ENCODE peak calls at places on chromosomes 5 and 9, in ten cellular contexts. One of them, this sample, is unnamed.

GRCh38 chr5:171387970-171388815 is 544 bp downstream of the NPM1 start:
- DNase-seq in cardiac fibroblast: peak
- DNase-seq in coronary artery: peak
- DNase-seq in choroid plexus epithelial cell: peak
- DNase-seq in AG09309: peak
- DNase-seq in AG04450: peak
- DNase-seq in HCT116: no peak
- DNase-seq in A549: peak
- DNase-seq in cardiac muscle cell: peak
- DNase-seq in endothelial cell of umbilical vein: peak
- DNase-seq in this sample: peak

GRCh38 chr9:128108784-128109709 is 18.5 kb downstream of the PTGES2 start:
- DNase-seq in cardiac fibroblast: no peak
- DNase-seq in coronary artery: no peak
- DNase-seq in choroid plexus epithelial cell: no peak
- DNase-seq in AG09309: no peak
- DNase-seq in AG04450: no peak
- DNase-seq in HCT116: no peak
- DNase-seq in A549: no peak
- DNase-seq in cardiac muscle cell: no peak
- DNase-seq in endothelial cell of umbilical vein: no peak
- DNase-seq in this sample: no peak

GRCh38 chr5:5584751-5585150 is 162.3 kb downstream of the ICE1 start:
- DNase-seq in cardiac fibroblast: no peak
- DNase-seq in coronary artery: no peak
- DNase-seq in choroid plexus epithelial cell: no peak
- DNase-seq in AG09309: no peak
- DNase-seq in AG04450: no peak
- DNase-seq in HCT116: no peak
- DNase-seq in A549: no peak
- DNase-seq in cardiac muscle cell: no peak
- DNase-seq in endothelial cell of umbilical vein: no peak
- DNase-seq in this sample: no peak

GRCh38 chr9:96554326-96554725 is 65.3 kb downstream of the CDC14B start:
- DNase-seq in cardiac fibroblast: peak
- DNase-seq in coronary artery: no peak
- DNase-seq in choroid plexus epithelial cell: peak
- DNase-seq in AG09309: no peak
- DNase-seq in AG04450: no peak
- DNase-seq in HCT116: no peak
- DNase-seq in A549: no peak
- DNase-seq in cardiac muscle cell: no peak
- DNase-seq in endothelial cell of umbilical vein: no peak
- DNase-seq in this sample: no peak

GRCh38 chr9:91334053-91334452 is 27.7 kb downstream of the AUH start:
- DNase-seq in cardiac fibroblast: no peak
- DNase-seq in coronary artery: no peak
- DNase-seq in choroid plexus epithelial cell: peak
- DNase-seq in AG09309: no peak
- DNase-seq in AG04450: no peak
- DNase-seq in HCT116: no peak
- DNase-seq in A549: no peak
- DNase-seq in cardiac muscle cell: no peak
- DNase-seq in endothelial cell of umbilical vein: no peak
- DNase-seq in this sample: no peak

GRCh38 chr9:105883847-105884246 is 189.5 kb downstream of the TMEM38B start:
- DNase-seq in cardiac fibroblast: no peak
- DNase-seq in coronary artery: no peak
- DNase-seq in choroid plexus epithelial cell: no peak
- DNase-seq in AG09309: no peak
- DNase-seq in AG04450: no peak
- DNase-seq in HCT116: no peak
- DNase-seq in A549: no peak
- DNase-seq in cardiac muscle cell: no peak
- DNase-seq in endothelial cell of umbilical vein: no peak
- DNase-seq in this sample: no peak

GRCh38 chr5:133869675-133869978 is 98.8 kb downstream of the C5orf15 start:
- DNase-seq in cardiac fibroblast: no peak
- DNase-seq in coronary artery: no peak
- DNase-seq in choroid plexus epithelial cell: no peak
- DNase-seq in AG09309: no peak
- DNase-seq in AG04450: no peak
- DNase-seq in HCT116: no peak
- DNase-seq in A549: no peak
- DNase-seq in cardiac muscle cell: no peak
- DNase-seq in endothelial cell of umbilical vein: no peak
- DNase-seq in this sample: no peak

GRCh38 chr9:94139672-94140417 is 55.6 kb downstream of the PTPDC1 start:
- DNase-seq in cardiac fibroblast: peak
- DNase-seq in coronary artery: peak
- DNase-seq in choroid plexus epithelial cell: peak
- DNase-seq in AG09309: peak
- DNase-seq in AG04450: peak
- DNase-seq in HCT116: peak
- DNase-seq in A549: peak
- DNase-seq in cardiac muscle cell: no peak
- DNase-seq in endothelial cell of umbilical vein: peak
- DNase-seq in this sample: peak

DNA sequence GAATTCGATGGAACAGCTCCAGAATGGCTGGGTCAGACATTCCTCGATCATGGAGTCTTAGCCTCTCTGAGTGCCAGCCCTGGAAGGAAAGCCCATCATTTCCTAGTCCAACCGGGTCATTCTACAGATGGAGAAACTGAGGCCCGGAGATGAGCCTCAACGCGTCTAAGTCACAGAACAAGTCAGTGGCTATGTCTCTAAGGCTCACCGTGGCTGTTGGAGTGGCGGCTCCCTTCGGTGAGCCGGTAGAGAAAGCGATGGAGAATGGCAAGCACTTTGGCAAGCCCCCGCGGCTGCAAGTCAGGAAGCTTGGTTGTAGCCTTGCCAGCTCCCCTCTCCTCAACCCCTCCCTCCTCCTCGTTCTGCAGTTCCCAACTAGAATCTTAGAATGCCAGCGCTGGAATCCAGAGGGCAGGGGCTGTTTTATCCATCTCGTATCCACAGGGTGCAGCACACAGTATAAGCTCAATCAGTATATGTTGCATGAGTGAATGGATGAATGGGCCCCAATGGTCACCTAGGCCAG is 428 bp upstream of the ARSI start:
- DNase-seq in cardiac fibroblast: peak
- DNase-seq in coronary artery: no peak
- DNase-seq in choroid plexus epithelial cell: no peak
- DNase-seq in AG09309: no peak
- DNase-seq in AG04450: no peak
- DNase-seq in HCT116: no peak
- DNase-seq in A549: no peak
- DNase-seq in cardiac muscle cell: no peak
- DNase-seq in endothelial cell of umbilical vein: no peak
- DNase-seq in this sample: no peak
- H3K4me3 ChIP-seq in cardiac fibroblast: no peak
- H3K4me3 ChIP-seq in coronary artery: peak
- H3K4me3 ChIP-seq in choroid plexus epithelial cell: peak
- H3K4me3 ChIP-seq in AG09309: no peak
- H3K4me3 ChIP-seq in AG04450: peak
- H3K4me3 ChIP-seq in HCT116: no peak
- H3K4me3 ChIP-seq in A549: peak
- H3K4me3 ChIP-seq in cardiac muscle cell: no peak
- H3K4me3 ChIP-seq in endothelial cell of umbilical vein: no peak
- H3K4me3 ChIP-seq in this sample: no peak

GRCh38 chr9:136645343-136645902 is 17.3 kb upstream of the EGFL7 start:
- DNase-seq in cardiac fibroblast: no peak
- DNase-seq in coronary artery: no peak
- DNase-seq in choroid plexus epithelial cell: no peak
- DNase-seq in AG09309: no peak
- DNase-seq in AG04450: no peak
- DNase-seq in HCT116: no peak
- DNase-seq in A549: no peak
- DNase-seq in cardiac muscle cell: no peak
- DNase-seq in endothelial cell of umbilical vein: no peak
- DNase-seq in this sample: no peak

GRCh38 chr9:136643596-136644342 is 18.9 kb upstream of the EGFL7 start:
- DNase-seq in cardiac fibroblast: no peak
- DNase-seq in coronary artery: no peak
- DNase-seq in choroid plexus epithelial cell: no peak
- DNase-seq in AG09309: no peak
- DNase-seq in AG04450: no peak
- DNase-seq in HCT116: no peak
- DNase-seq in A549: no peak
- DNase-seq in cardiac muscle cell: no peak
- DNase-seq in endothelial cell of umbilical vein: peak
- DNase-seq in this sample: no peak

GRCh38 chr9:136644343-136644592 is 18.4 kb upstream of the EGFL7 start:
- DNase-seq in cardiac fibroblast: peak
- DNase-seq in coronary artery: peak
- DNase-seq in choroid plexus epithelial cell: no peak
- DNase-seq in AG09309: no peak
- DNase-seq in AG04450: no peak
- DNase-seq in HCT116: no peak
- DNase-seq in A549: peak
- DNase-seq in cardiac muscle cell: no peak
- DNase-seq in endothelial cell of umbilical vein: peak
- DNase-seq in this sample: peak

GRCh38 chr9:136645903-136646754 is 16.6 kb upstream of the EGFL7 start:
- DNase-seq in cardiac fibroblast: peak
- DNase-seq in coronary artery: no peak
- DNase-seq in choroid plexus epithelial cell: peak
- DNase-seq in AG09309: no peak
- DNase-seq in AG04450: no peak
- DNase-seq in HCT116: no peak
- DNase-seq in A549: no peak
- DNase-seq in cardiac muscle cell: no peak
- DNase-seq in endothelial cell of umbilical vein: peak
- DNase-seq in this sample: no peak

DNA sequence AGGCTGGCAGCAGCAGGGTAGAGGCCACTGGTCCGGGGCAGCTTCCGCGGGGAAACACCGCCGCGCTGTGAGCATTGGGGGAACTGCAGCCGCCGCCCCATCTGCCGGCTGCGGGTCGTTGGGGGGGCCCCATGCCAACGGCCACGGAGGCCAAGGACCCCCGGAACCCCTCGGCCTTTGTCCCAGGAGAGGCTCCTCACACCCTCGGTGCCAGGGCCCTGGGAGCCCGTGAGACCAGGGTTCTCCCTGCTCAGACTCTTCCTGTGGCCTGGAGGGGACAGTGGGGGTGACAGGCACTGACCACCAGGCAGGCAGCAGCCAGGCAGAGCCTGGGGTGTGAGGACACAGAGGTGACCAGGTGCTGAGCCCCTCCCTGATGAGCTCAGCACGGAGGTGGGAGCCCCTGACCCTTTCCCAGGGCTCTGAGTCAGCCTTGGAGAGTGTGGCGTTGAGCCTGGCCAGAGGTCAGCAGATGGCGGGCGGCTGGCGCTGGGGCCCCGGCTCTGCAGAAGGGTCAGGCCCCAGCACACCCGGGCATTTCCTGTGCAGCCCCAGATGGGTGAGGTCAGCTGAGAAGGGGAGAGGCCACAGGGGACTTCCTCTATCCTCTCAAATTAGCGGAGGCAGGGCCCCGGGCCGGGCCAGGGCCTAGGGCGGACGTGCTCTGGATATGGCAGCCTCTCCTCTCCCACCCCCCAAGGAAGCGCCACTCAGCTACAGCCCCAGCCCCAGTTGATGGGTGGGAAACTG is 17.9 kb upstream of the EGFL7 start:
- DNase-seq in cardiac fibroblast: peak
- DNase-seq in coronary artery: no peak
- DNase-seq in choroid plexus epithelial cell: peak
- DNase-seq in AG09309: no peak
- DNase-seq in AG04450: no peak
- DNase-seq in HCT116: peak
- DNase-seq in A549: no peak
- DNase-seq in cardiac muscle cell: peak
- DNase-seq in endothelial cell of umbilical vein: peak
- DNase-seq in this sample: peak
- H3K4me3 ChIP-seq in cardiac fibroblast: no peak
- H3K4me3 ChIP-seq in coronary artery: peak
- H3K4me3 ChIP-seq in choroid plexus epithelial cell: no peak
- H3K4me3 ChIP-seq in AG09309: no peak
- H3K4me3 ChIP-seq in AG04450: no peak
- H3K4me3 ChIP-seq in HCT116: no peak
- H3K4me3 ChIP-seq in A549: peak
- H3K4me3 ChIP-seq in cardiac muscle cell: no peak
- H3K4me3 ChIP-seq in endothelial cell of umbilical vein: peak
- H3K4me3 ChIP-seq in this sample: no peak

GRCh38 chr5:38925154-38925925 is 79.5 kb downstream of the OSMR start:
- DNase-seq in cardiac fibroblast: peak
- DNase-seq in coronary artery: no peak
- DNase-seq in choroid plexus epithelial cell: peak
- DNase-seq in AG09309: no peak
- DNase-seq in AG04450: peak
- DNase-seq in HCT116: no peak
- DNase-seq in A549: no peak
- DNase-seq in cardiac muscle cell: no peak
- DNase-seq in endothelial cell of umbilical vein: no peak
- DNase-seq in this sample: no peak

GRCh38 chr5:38926121-38926520 is 80.3 kb downstream of the OSMR start:
- DNase-seq in cardiac fibroblast: no peak
- DNase-seq in coronary artery: no peak
- DNase-seq in choroid plexus epithelial cell: peak
- DNase-seq in AG09309: no peak
- DNase-seq in AG04450: no peak
- DNase-seq in HCT116: no peak
- DNase-seq in A549: no peak
- DNase-seq in cardiac muscle cell: no peak
- DNase-seq in endothelial cell of umbilical vein: peak
- DNase-seq in this sample: no peak

GRCh38 chr5:38922199-38922598 is 76.4 kb downstream of the OSMR start:
- DNase-seq in cardiac fibroblast: peak
- DNase-seq in coronary artery: no peak
- DNase-seq in choroid plexus epithelial cell: peak
- DNase-seq in AG09309: no peak
- DNase-seq in AG04450: peak
- DNase-seq in HCT116: peak
- DNase-seq in A549: peak
- DNase-seq in cardiac muscle cell: peak
- DNase-seq in endothelial cell of umbilical vein: peak
- DNase-seq in this sample: peak

GRCh38 chr5:38921174-38921573 is 75.4 kb downstream of the OSMR start:
- DNase-seq in cardiac fibroblast: no peak
- DNase-seq in coronary artery: no peak
- DNase-seq in choroid plexus epithelial cell: peak
- DNase-seq in AG09309: no peak
- DNase-seq in AG04450: no peak
- DNase-seq in HCT116: no peak
- DNase-seq in A549: no peak
- DNase-seq in cardiac muscle cell: peak
- DNase-seq in endothelial cell of umbilical vein: peak
- DNase-seq in this sample: no peak

GRCh38 chr5:38923661-38924451 is 78.0 kb downstream of the OSMR start:
- DNase-seq in cardiac fibroblast: peak
- DNase-seq in coronary artery: no peak
- DNase-seq in choroid plexus epithelial cell: peak
- DNase-seq in AG09309: peak
- DNase-seq in AG04450: no peak
- DNase-seq in HCT116: no peak
- DNase-seq in A549: no peak
- DNase-seq in cardiac muscle cell: no peak
- DNase-seq in endothelial cell of umbilical vein: no peak
- DNase-seq in this sample: no peak
- H3K4me3 ChIP-seq in cardiac fibroblast: no peak
- H3K4me3 ChIP-seq in coronary artery: no peak
- H3K4me3 ChIP-seq in choroid plexus epithelial cell: no peak
- H3K4me3 ChIP-seq in AG09309: no peak
- H3K4me3 ChIP-seq in AG04450: no peak
- H3K4me3 ChIP-seq in HCT116: no peak
- H3K4me3 ChIP-seq in A549: no peak
- H3K4me3 ChIP-seq in cardiac muscle cell: no peak
- H3K4me3 ChIP-seq in endothelial cell of umbilical vein: no peak
- H3K4me3 ChIP-seq in this sample: no peak

GRCh38 chr5:109258755-109259154 is 151.0 kb downstream of the PJA2 start:
- DNase-seq in cardiac fibroblast: no peak
- DNase-seq in coronary artery: peak
- DNase-seq in choroid plexus epithelial cell: no peak
- DNase-seq in AG09309: no peak
- DNase-seq in AG04450: no peak
- DNase-seq in HCT116: no peak
- DNase-seq in A549: no peak
- DNase-seq in cardiac muscle cell: no peak
- DNase-seq in endothelial cell of umbilical vein: no peak
- DNase-seq in this sample: no peak
- H3K4me3 ChIP-seq in cardiac fibroblast: no peak
- H3K4me3 ChIP-seq in coronary artery: no peak
- H3K4me3 ChIP-seq in choroid plexus epithelial cell: no peak
- H3K4me3 ChIP-seq in AG09309: no peak
- H3K4me3 ChIP-seq in AG04450: no peak
- H3K4me3 ChIP-seq in HCT116: no peak
- H3K4me3 ChIP-seq in A549: no peak
- H3K4me3 ChIP-seq in cardiac muscle cell: no peak
- H3K4me3 ChIP-seq in endothelial cell of umbilical vein: no peak
- H3K4me3 ChIP-seq in this sample: no peak